ENCODE peak calls at places on chromosome 17, in five cellular contexts. E, L, F, W and T are unnamed samples.

GRCh38 chr17:55285340-55286301 is 20.9 kb downstream of the HLF start:
- DNase-seq in L (no peak), W (no peak), E (peak), F (peak), T (no peak)

GRCh38 chr17:81053043-81053970 is 18.4 kb downstream of the BAIAP2 start:
- DNase-seq in L (no peak), F (no peak), W (no peak), E (peak), T (no peak)

GRCh38 chr17:4326608-4327007 is 39.9 kb downstream of the UBE2G1 start:
- DNase-seq in F (peak), E (no peak), W (no peak), L (no peak), T (no peak)

GRCh38 chr17:29066053-29066452 is 23.1 kb downstream of the PIPOX start:
- DNase-seq in L (no peak), W (no peak), E (no peak), F (no peak), T (no peak)

GRCh38 chr17:42182927-42183734 is 2.1 kb downstream of the HCRT start:
- DNase-seq in F (peak), W (peak), E (peak), L (no peak), T (no peak)

GRCh38 chr17:42227849-42228696 is 33.8 kb upstream of the GHDC start:
- DNase-seq in F (peak), E (no peak), W (no peak), L (no peak), T (no peak)

GRCh38 chr17:35117984-35118383 is 1.7 kb downstream of the RAD51D start:
- DNase-seq in E (no peak), L (no peak), F (peak), W (no peak), T (no peak)

GRCh38 chr17:1011138-1011537 is 14.2 kb downstream of the TIMM22 start:
- DNase-seq in L (no peak), F (no peak), E (no peak), W (no peak), T (no peak)

GRCh38 chr17:29622337-29623282 is at the start of gene CORO6:
- DNase-seq in E (peak), F (peak), W (peak), L (peak), T (peak)

GRCh38 chr17:51347851-51348584 is 87.7 kb downstream of the UTP18 start:
- DNase-seq in E (no peak), L (no peak), W (no peak), F (no peak), T (no peak)

GRCh38 chr17:77727216-77727615 is 231.3 kb upstream of the TNRC6C start:
- DNase-seq in E (no peak), F (no peak), L (peak), W (no peak), T (no peak)

GRCh38 chr17:39196191-39196819 is 1.2 kb downstream of the CACNB1 start:
- DNase-seq in W (no peak), E (no peak), F (no peak), L (no peak), T (no peak)

GRCh38 chr17:34847939-34848338 is 113.3 kb downstream of the CCT6B start:
- DNase-seq in E (no peak), L (no peak), W (no peak), F (no peak), T (no peak)

GRCh38 chr17:37489197-37490001 is at the start of gene DUSP14:
- DNase-seq in E (peak), L (peak), W (peak), F (peak), T (peak)

GRCh38 chr17:31537558-31537957 is 146.1 kb downstream of the RAB11FIP4 start:
- DNase-seq in W (no peak), F (peak), E (peak), L (no peak), T (no peak)

GRCh38 chr17:1137465-1137894 is 42.3 kb downstream of the ABR start:
- DNase-seq in F (no peak), L (peak), W (peak), E (peak), T (no peak)

GRCh38 chr17:57708401-57708800 is 36.7 kb downstream of the CCDC182 start:
- DNase-seq in W (no peak), F (no peak), L (no peak), E (no peak), T (no peak)

GRCh38 chr17:74862108-74862901 is 2.6 kb upstream of the GRIN2C start:
- DNase-seq in L (peak), F (peak), W (peak), E (no peak), T (peak)

GRCh38 chr17:69492410-69493071 is 78.0 kb downstream of the MAP2K6 start:
- DNase-seq in W (no peak), E (peak), F (peak), L (peak), T (no peak)

GRCh38 chr17:79946352-79947231 is 89.1 kb downstream of the TBC1D16 start:
- DNase-seq in L (peak), W (no peak), E (no peak), F (no peak), T (no peak)

GRCh38 chr17:10114931-10115535 is 83.4 kb downstream of the GAS7 start:
- DNase-seq in F (peak), E (peak), W (no peak), L (peak), T (no peak)

GRCh38 chr17:32795339-32795979 is 81.5 kb downstream of the MYO1D start:
- DNase-seq in E (no peak), F (no peak), W (no peak), L (peak), T (no peak)

GRCh38 chr17:51650202-51650601 is 389.9 kb downstream of the UTP18 start:
- DNase-seq in E (no peak), L (no peak), W (no peak), F (no peak), T (no peak)

GRCh38 chr17:66373944-66374817 is 71.8 kb downstream of the PRKCA start:
- DNase-seq in L (peak), F (no peak), E (peak), W (peak), T (no peak)

GRCh38 chr17:59846391-59847165 is 46.2 kb downstream of the TUBD1 start:
- DNase-seq in E (peak), F (peak), W (peak), L (peak), T (no peak)

GRCh38 chr17:34797724-34798123 is 163.5 kb downstream of the CCT6B start:
- DNase-seq in E (peak), L (peak), F (peak), W (peak), T (peak)

GRCh38 chr17:77450742-77451270 is 310.0 kb downstream of the SEC14L1 start:
- DNase-seq in W (no peak), F (no peak), E (no peak), L (no peak), T (no peak)

GRCh38 chr17:6712058-6712853 is 913 bp downstream of the SLC13A5 start:
- DNase-seq in L (peak), F (no peak), E (peak), W (no peak), T (peak)
- H3K9ac ChIP-seq in L (no peak), F (no peak), E (no peak), W (no peak), T (no peak)

GRCh38 chr17:44558349-44559287 is 1.3 kb downstream of the FZD2 start:
- DNase-seq in W (no peak), F (peak), E (peak), L (peak), T (no peak)
- H3K9ac ChIP-seq in W (no peak), F (peak), E (no peak), L (peak), T (peak)

GRCh38 chr17:62621223-62621622 is 6.2 kb upstream of the MRC2 start:
- DNase-seq in L (no peak), F (no peak), W (no peak), E (no peak), T (no peak)

GRCh38 chr17:62616993-62617893 is 10.2 kb upstream of the MRC2 start:
- DNase-seq in L (peak), F (peak), W (no peak), E (peak), T (peak)

GRCh38 chr17:62618647-62619412 is 8.6 kb upstream of the MRC2 start:
- DNase-seq in E (no peak), W (no peak), L (peak), F (no peak), T (no peak)

GRCh38 chr17:62617894-62618472 is 9.5 kb upstream of the MRC2 start:
- DNase-seq in E (peak), W (no peak), L (peak), F (peak), T (no peak)

GRCh38 chr17:62619413-62620155 is 7.9 kb upstream of the MRC2 start:
- DNase-seq in L (peak), W (no peak), F (no peak), E (no peak), T (no peak)
- H3K9ac ChIP-seq in L (no peak), W (no peak), F (no peak), E (no peak), T (no peak)

GRCh38 chr17:61400058-61400785 is 579 bp downstream of the TBX2 start:
- DNase-seq in E (peak), F (peak), W (no peak), L (peak), T (no peak)

GRCh38 chr17:61397086-61397842 is 2.4 kb upstream of the TBX2 start:
- DNase-seq in F (peak), E (no peak), L (peak), W (no peak), T (no peak)

GRCh38 chr17:61399131-61400057 is at the start of gene TBX2:
- DNase-seq in E (peak), L (peak), F (peak), W (no peak), T (no peak)

GRCh38 chr17:61396586-61397085 is 3.0 kb upstream of the TBX2 start:
- DNase-seq in W (no peak), L (no peak), F (peak), E (no peak), T (no peak)

DNA sequence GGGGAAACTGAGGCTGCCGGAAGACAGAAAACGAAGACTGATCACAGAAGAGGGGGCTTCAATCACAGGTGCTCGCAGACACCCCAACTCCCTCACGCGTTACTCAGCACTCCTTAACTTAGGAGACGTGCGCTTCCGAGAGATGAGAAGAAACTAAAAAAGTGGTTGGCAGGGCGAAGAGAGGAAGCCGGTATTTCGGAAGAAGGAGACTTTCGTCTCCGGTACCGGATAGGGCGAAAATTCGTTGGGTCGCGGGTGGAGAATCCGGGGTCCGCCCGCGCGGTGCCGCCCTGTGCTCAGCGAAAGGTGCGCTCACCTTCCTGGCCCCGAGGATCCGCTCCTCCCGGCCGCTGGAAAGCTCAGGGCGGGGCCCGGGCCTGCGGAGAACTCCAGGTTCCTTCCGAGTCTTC is 917 bp upstream of the TBX2 start:
- DNase-seq in W (no peak), E (no peak), F (peak), L (no peak), T (no peak)
- H3K9ac ChIP-seq in W (no peak), E (peak), F (peak), L (no peak), T (no peak)

GRCh38 chr17:82403662-82404660 is 14.2 kb upstream of the HEXD start:
- DNase-seq in L (no peak), F (no peak), W (no peak), E (no peak), T (no peak)
- H3K9ac ChIP-seq in L (no peak), F (no peak), W (no peak), E (no peak), T (no peak)

GRCh38 chr17:63699638-63700527 is at the start of gene LIMD2:
- DNase-seq in L (peak), W (peak), E (peak), F (no peak), T (peak)
- H3K9ac ChIP-seq in L (peak), W (peak), E (peak), F (peak), T (peak)

GRCh38 chr17:78933025-78933958 is 8.1 kb upstream of the TIMP2 start:
- DNase-seq in F (peak), E (peak), W (no peak), L (no peak), T (no peak)
- H3K9ac ChIP-seq in F (peak), E (peak), W (no peak), L (no peak), T (no peak)

GRCh38 chr17:19362293-19363113 is at the start of gene B9D1:
- DNase-seq in E (peak), L (peak), F (peak), W (peak), T (peak)
- H3K9ac ChIP-seq in E (peak), L (peak), F (peak), W (peak), T (peak)

GRCh38 chr17:21165922-21166598 is 39.3 kb downstream of the DHRS7B start:
- DNase-seq in L (no peak), E (no peak), F (no peak), W (no peak), T (no peak)
- H3K9ac ChIP-seq in L (no peak), E (no peak), F (peak), W (no peak), T (no peak)